ENCODE peak calls at places on chromosomes 1 and 21, in four cellular contexts. H, J, N and C are unnamed samples.

GRCh38 chr1:186864296-186864695 is 35.5 kb downstream of the PLA2G4A start:
- DNase-seq in H (no peak), N (no peak), J (no peak), C (no peak)

GRCh38 chr1:191022856-191023255 is 545.2 kb upstream of the BRINP3 start:
- DNase-seq in H (peak), J (no peak), N (no peak), C (peak)

GRCh38 chr1:211830055-211830329 is 571 bp downstream of the LPGAT1 start:
- DNase-seq in J (no peak), H (no peak), N (no peak), C (no peak)

GRCh38 chr1:26541816-26542711 is 12.5 kb downstream of the RPS6KA1 start:
- DNase-seq in N (no peak), J (no peak), H (no peak), C (peak)

GRCh38 chr21:25708467-25709065 is 26.1 kb downstream of the ATP5PF start:
- DNase-seq in J (no peak), H (peak), N (peak), C (peak)

GRCh38 chr1:70573317-70573843 is 162.3 kb downstream of the CTH start:
- DNase-seq in J (no peak), N (no peak), H (no peak), C (no peak)

GRCh38 chr1:215539803-215540575 is 27.1 kb upstream of the KCTD3 start:
- DNase-seq in H (no peak), N (no peak), J (no peak), C (no peak)

GRCh38 chr1:184986250-184986649 is 11.9 kb upstream of the NIBAN1 start:
- DNase-seq in N (no peak), H (no peak), J (no peak), C (peak)

GRCh38 chr1:56557746-56558145 is 21.6 kb downstream of the PLPP3 start:
- DNase-seq in N (no peak), J (no peak), H (no peak), C (no peak)

GRCh38 chr21:34870246-34870645 is 178.9 kb downstream of the RUNX1 start:
- DNase-seq in N (no peak), J (no peak), H (no peak), C (no peak)

GRCh38 chr1:34188418-34188817 is 11.7 kb downstream of the C1orf94 start:
- DNase-seq in N (no peak), J (no peak), H (no peak), C (no peak)

GRCh38 chr21:45292399-45293213 is 4.9 kb upstream of the POFUT2 start:
- DNase-seq in H (peak), J (peak), N (peak), C (peak)

GRCh38 chr1:78003070-78003751 is 1.5 kb upstream of the DNAJB4 start:
- DNase-seq in H (no peak), J (no peak), N (no peak), C (no peak)
- H3K4me3 ChIP-seq in H (no peak), J (peak), N (no peak), C (no peak)

GRCh38 chr1:103986792-103987191 is 237.1 kb downstream of the AMY1C start:
- DNase-seq in J (no peak), N (no peak), H (no peak), C (no peak)
- TF ChIP-seq CTCF in J (no peak), N (no peak), H (no peak), C (no peak)

GRCh38 chr1:89023026-89023425 is 360 bp upstream of the GBP3 start:
- DNase-seq in J (no peak), N (no peak), H (no peak), C (no peak)
- H3K4me3 ChIP-seq in J (peak), N (peak), H (no peak), C (no peak)

GRCh38 chr1:171913385-171913784 is 72.1 kb downstream of the DNM3 start:
- DNase-seq in H (no peak), N (no peak), J (no peak), C (peak)
- TF ChIP-seq CTCF in H (no peak), N (no peak), J (no peak), C (no peak)

GRCh38 chr1:92833840-92834239 is 2.0 kb downstream of the RPL5 start:
- DNase-seq in H (no peak), J (no peak), N (no peak), C (peak)

GRCh38 chr1:92832537-92833160 is 809 bp downstream of the RPL5 start:
- DNase-seq in J (no peak), N (no peak), H (no peak), C (no peak)

GRCh38 chr1:92831762-92832536 is at the start of gene RPL5:
- DNase-seq in H (peak), J (peak), N (peak), C (peak)

GRCh38 chr1:92837062-92837461 is 5.2 kb downstream of the RPL5 start:
- DNase-seq in N (no peak), J (no peak), H (no peak), C (no peak)

DNA sequence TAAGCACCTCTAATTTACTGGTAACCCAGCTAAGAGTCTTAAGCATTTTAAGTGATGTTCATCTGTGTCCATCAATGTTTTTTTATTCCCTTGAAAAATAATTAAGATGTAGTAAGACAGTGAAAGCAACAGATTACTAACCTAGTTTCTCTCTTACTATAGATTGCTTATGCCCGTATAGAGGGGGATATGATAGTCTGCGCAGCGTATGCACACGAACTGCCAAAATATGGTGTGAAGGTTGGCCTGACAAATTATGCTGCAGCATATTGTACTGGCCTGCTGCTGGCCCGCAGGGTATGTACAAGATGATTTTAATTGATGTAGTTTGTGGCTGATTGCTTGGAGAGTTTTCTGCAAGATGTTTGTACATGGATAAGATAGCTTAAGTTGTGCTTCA is 2.8 kb downstream of the RPL5 start:
- DNase-seq in J (no peak), N (no peak), H (no peak), C (no peak)
- H3K4me3 ChIP-seq in J (no peak), N (no peak), H (no peak), C (peak)

GRCh38 chr1:16042096-16042495 is 1.5 kb upstream of the CLCNKB start:
- DNase-seq in J (peak), N (no peak), H (no peak), C (no peak)
- TF ChIP-seq CTCF in J (no peak), N (no peak), H (no peak), C (no peak)